ENCODE peak calls at places on chromosomes 11 and 22, in seven cellular contexts. One of them, this sample, is unnamed. For H3K4me1, the result is how much of the 10 kb centered on the place peaks cover.

GRCh38 chr22:50469377-50470305 is 5.2 kb downstream of the SBF1 start:
- DNase-seq in esophagus muscularis mucosa: no peak
- DNase-seq in tibial nerve: peak
- DNase-seq in suprapubic skin: no peak
- DNase-seq in IMR-90: peak
- DNase-seq in uterus: no peak
- DNase-seq in sigmoid colon: peak
- DNase-seq in this sample: peak

GRCh38 chr22:44452531-44453420 is 45.3 kb downstream of the RTL6 start:
- DNase-seq in esophagus muscularis mucosa: no peak
- DNase-seq in tibial nerve: no peak
- DNase-seq in suprapubic skin: peak
- DNase-seq in IMR-90: no peak
- DNase-seq in uterus: no peak
- DNase-seq in sigmoid colon: no peak
- DNase-seq in this sample: peak

GRCh38 chr22:24090581-24090980 is 79.5 kb downstream of the CABIN1 start:
- DNase-seq in esophagus muscularis mucosa: no peak
- DNase-seq in tibial nerve: no peak
- DNase-seq in suprapubic skin: peak
- DNase-seq in IMR-90: peak
- DNase-seq in uterus: no peak
- DNase-seq in sigmoid colon: peak
- DNase-seq in this sample: no peak

GRCh38 chr11:102882389-102883024 is 7.7 kb upstream of the MMP12 start:
- DNase-seq in esophagus muscularis mucosa: peak
- DNase-seq in tibial nerve: no peak
- DNase-seq in suprapubic skin: no peak
- DNase-seq in IMR-90: peak
- DNase-seq in uterus: no peak
- DNase-seq in sigmoid colon: no peak
- DNase-seq in this sample: no peak

GRCh38 chr11:118311518-118311917 is 7.0 kb downstream of the CD3E start:
- DNase-seq in esophagus muscularis mucosa: no peak
- DNase-seq in tibial nerve: no peak
- DNase-seq in suprapubic skin: no peak
- DNase-seq in IMR-90: no peak
- DNase-seq in uterus: no peak
- DNase-seq in sigmoid colon: no peak
- DNase-seq in this sample: no peak

GRCh38 chr11:2139691-2140337 is 625 bp upstream of the IGF2 start:
- DNase-seq in esophagus muscularis mucosa: no peak
- DNase-seq in tibial nerve: no peak
- DNase-seq in suprapubic skin: no peak
- DNase-seq in IMR-90: no peak
- DNase-seq in uterus: no peak
- DNase-seq in sigmoid colon: no peak
- DNase-seq in this sample: no peak

GRCh38 chr22:47199949-47200272 is 437.5 kb downstream of the TBC1D22A start:
- DNase-seq in esophagus muscularis mucosa: peak
- DNase-seq in tibial nerve: no peak
- DNase-seq in suprapubic skin: peak
- DNase-seq in IMR-90: no peak
- DNase-seq in uterus: no peak
- DNase-seq in sigmoid colon: no peak
- DNase-seq in this sample: no peak

GRCh38 chr11:62985351-62985750 is 584 bp upstream of the SLC22A6 start:
- DNase-seq in esophagus muscularis mucosa: no peak
- DNase-seq in tibial nerve: no peak
- DNase-seq in suprapubic skin: no peak
- DNase-seq in IMR-90: no peak
- DNase-seq in uterus: no peak
- DNase-seq in sigmoid colon: no peak
- DNase-seq in this sample: no peak

GRCh38 chr11:16606784-16607674 is 131.4 kb upstream of the C11orf58 start:
- DNase-seq in esophagus muscularis mucosa: no peak
- DNase-seq in tibial nerve: no peak
- DNase-seq in suprapubic skin: no peak
- DNase-seq in IMR-90: peak
- DNase-seq in uterus: no peak
- DNase-seq in sigmoid colon: peak
- DNase-seq in this sample: peak

GRCh38 chr22:25404923-25405853 is 159.3 kb upstream of the GRK3 start:
- DNase-seq in esophagus muscularis mucosa: no peak
- DNase-seq in tibial nerve: peak
- DNase-seq in suprapubic skin: no peak
- DNase-seq in IMR-90: peak
- DNase-seq in uterus: peak
- DNase-seq in sigmoid colon: peak
- DNase-seq in this sample: peak

GRCh38 chr11:75341583-75341982 is 9.9 kb downstream of the ARRB1 start:
- DNase-seq in esophagus muscularis mucosa: no peak
- DNase-seq in tibial nerve: no peak
- DNase-seq in suprapubic skin: no peak
- DNase-seq in IMR-90: no peak
- DNase-seq in uterus: no peak
- DNase-seq in sigmoid colon: peak
- DNase-seq in this sample: no peak

GRCh38 chr11:62108017-62108750 is 15.6 kb upstream of the INCENP start:
- DNase-seq in esophagus muscularis mucosa: no peak
- DNase-seq in tibial nerve: peak
- DNase-seq in suprapubic skin: no peak
- DNase-seq in IMR-90: peak
- DNase-seq in uterus: no peak
- DNase-seq in sigmoid colon: no peak
- DNase-seq in this sample: peak

GRCh38 chr11:125799808-125800207 is 11.9 kb downstream of the PATE3 start:
- DNase-seq in esophagus muscularis mucosa: no peak
- DNase-seq in tibial nerve: no peak
- DNase-seq in suprapubic skin: no peak
- DNase-seq in IMR-90: no peak
- DNase-seq in uterus: no peak
- DNase-seq in sigmoid colon: no peak
- DNase-seq in this sample: no peak

GRCh38 chr22:20434264-20434751 is 3.3 kb downstream of the SCARF2 start:
- DNase-seq in esophagus muscularis mucosa: no peak
- DNase-seq in tibial nerve: no peak
- DNase-seq in suprapubic skin: no peak
- DNase-seq in IMR-90: no peak
- DNase-seq in uterus: no peak
- DNase-seq in sigmoid colon: peak
- DNase-seq in this sample: no peak

GRCh38 chr11:115598502-115598901 is 94.3 kb upstream of the CADM1 start:
- DNase-seq in esophagus muscularis mucosa: no peak
- DNase-seq in tibial nerve: no peak
- DNase-seq in suprapubic skin: no peak
- DNase-seq in IMR-90: no peak
- DNase-seq in uterus: no peak
- DNase-seq in sigmoid colon: no peak
- DNase-seq in this sample: no peak

GRCh38 chr11:19511413-19512183 is 201.0 kb upstream of the NAV2 start:
- DNase-seq in esophagus muscularis mucosa: no peak
- DNase-seq in tibial nerve: peak
- DNase-seq in suprapubic skin: no peak
- DNase-seq in IMR-90: no peak
- DNase-seq in uterus: no peak
- DNase-seq in sigmoid colon: peak
- DNase-seq in this sample: peak

GRCh38 chr11:119518746-119519382 is 95.9 kb upstream of the THY1 start:
- DNase-seq in esophagus muscularis mucosa: no peak
- DNase-seq in tibial nerve: no peak
- DNase-seq in suprapubic skin: no peak
- DNase-seq in IMR-90: peak
- DNase-seq in uterus: no peak
- DNase-seq in sigmoid colon: no peak
- DNase-seq in this sample: no peak

GRCh38 chr11:132158696-132159095 is 788.3 kb downstream of the NTM start:
- DNase-seq in esophagus muscularis mucosa: no peak
- DNase-seq in tibial nerve: no peak
- DNase-seq in suprapubic skin: no peak
- DNase-seq in IMR-90: peak
- DNase-seq in uterus: no peak
- DNase-seq in sigmoid colon: no peak
- DNase-seq in this sample: no peak

GRCh38 chr11:132161538-132161937 is 791.1 kb downstream of the NTM start:
- DNase-seq in esophagus muscularis mucosa: no peak
- DNase-seq in tibial nerve: no peak
- DNase-seq in suprapubic skin: no peak
- DNase-seq in IMR-90: no peak
- DNase-seq in uterus: no peak
- DNase-seq in sigmoid colon: no peak
- DNase-seq in this sample: no peak

DNA sequence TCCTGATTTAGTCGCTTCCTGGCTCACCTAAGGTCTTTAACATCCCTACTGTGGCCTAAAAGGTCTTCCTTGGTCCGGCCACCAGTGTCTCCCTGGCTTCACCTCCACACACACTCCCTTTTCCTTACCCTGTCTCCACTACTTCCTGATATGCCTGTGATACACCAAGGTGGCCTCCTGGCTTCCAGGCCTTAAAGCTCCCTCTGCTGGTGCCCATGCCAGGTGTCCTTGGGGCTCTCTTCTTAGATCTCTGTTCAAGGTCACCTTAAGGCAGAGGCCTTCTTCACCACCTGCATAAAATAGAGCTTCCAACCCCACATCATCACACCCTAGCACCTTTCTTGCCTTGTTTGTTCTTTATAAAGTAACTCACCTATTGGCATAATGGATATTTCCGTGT is 787.7 kb downstream of the NTM start:
- DNase-seq in esophagus muscularis mucosa: no peak
- DNase-seq in tibial nerve: no peak
- DNase-seq in suprapubic skin: no peak
- DNase-seq in IMR-90: peak
- DNase-seq in uterus: no peak
- DNase-seq in sigmoid colon: no peak
- DNase-seq in this sample: no peak
- TF ChIP-seq CTCF in esophagus muscularis mucosa: no peak
- TF ChIP-seq CTCF in tibial nerve: peak
- TF ChIP-seq CTCF in suprapubic skin: no peak
- TF ChIP-seq CTCF in IMR-90: peak
- TF ChIP-seq CTCF in uterus: no peak
- TF ChIP-seq CTCF in sigmoid colon: no peak
- TF ChIP-seq CTCF in this sample: no peak

GRCh38 chr11:84924290-84924689 is 702.9 kb downstream of the DLG2 start:
- DNase-seq in esophagus muscularis mucosa: no peak
- DNase-seq in tibial nerve: no peak
- DNase-seq in suprapubic skin: no peak
- DNase-seq in IMR-90: no peak
- DNase-seq in uterus: no peak
- DNase-seq in sigmoid colon: no peak
- DNase-seq in this sample: no peak
- H3K4me1 ChIP-seq in esophagus muscularis mucosa: under half
- H3K4me1 ChIP-seq in tibial nerve: under half
- H3K4me1 ChIP-seq in suprapubic skin: under half
- H3K4me1 ChIP-seq in IMR-90: under half
- H3K4me1 ChIP-seq in uterus: under half
- H3K4me1 ChIP-seq in sigmoid colon: under half
- H3K4me1 ChIP-seq in this sample: under half

DNA sequence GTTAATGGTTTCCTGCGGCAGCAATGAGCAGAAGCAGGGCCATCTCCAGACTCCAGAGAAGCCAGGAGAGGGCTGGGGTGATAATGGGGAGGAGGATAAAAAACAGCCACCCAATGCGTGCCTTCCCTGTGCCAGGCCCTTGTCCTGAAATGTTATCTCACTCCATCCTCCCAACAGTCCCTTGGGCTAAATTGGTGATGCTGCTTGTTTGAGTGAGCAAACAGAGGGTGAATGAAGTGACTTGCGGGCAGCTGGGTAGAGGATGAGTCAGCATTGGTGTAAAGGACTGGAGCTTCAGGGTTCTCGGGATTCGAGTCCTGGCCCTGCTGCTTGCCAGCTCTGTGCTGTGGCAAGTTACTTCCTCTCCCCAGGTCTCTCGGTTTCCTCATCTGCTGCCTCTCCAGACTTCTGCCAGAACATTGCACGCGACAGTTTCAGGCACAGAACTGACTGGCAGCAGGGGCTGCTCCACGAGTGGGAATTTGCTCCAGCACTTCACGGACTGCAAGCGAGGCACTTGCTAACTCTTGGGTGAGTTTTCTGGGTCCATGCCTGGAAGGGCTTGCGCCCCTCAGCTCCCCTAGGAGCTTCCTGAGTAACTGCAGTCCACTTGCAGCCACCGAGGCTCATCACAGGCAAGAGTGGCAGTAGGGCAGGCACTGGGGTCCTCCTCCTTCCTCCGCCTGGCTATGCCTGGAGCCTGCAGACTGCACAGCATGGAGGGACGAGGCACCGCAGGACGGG is at the start of gene P2RY6:
- DNase-seq in esophagus muscularis mucosa: no peak
- DNase-seq in tibial nerve: peak
- DNase-seq in suprapubic skin: peak
- DNase-seq in IMR-90: peak
- DNase-seq in uterus: no peak
- DNase-seq in sigmoid colon: peak
- DNase-seq in this sample: no peak
- TF ChIP-seq POLR2A in esophagus muscularis mucosa: peak
- TF ChIP-seq POLR2A in tibial nerve: no peak
- TF ChIP-seq POLR2A in suprapubic skin: no peak
- TF ChIP-seq POLR2A in IMR-90: no peak
- TF ChIP-seq POLR2A in uterus: no peak
- TF ChIP-seq POLR2A in sigmoid colon: no peak
- TF ChIP-seq POLR2A in this sample: no peak

GRCh38 chr11:100981196-100981824 is 148.3 kb downstream of the PGR start:
- DNase-seq in esophagus muscularis mucosa: no peak
- DNase-seq in tibial nerve: no peak
- DNase-seq in suprapubic skin: no peak
- DNase-seq in IMR-90: no peak
- DNase-seq in uterus: no peak
- DNase-seq in sigmoid colon: no peak
- DNase-seq in this sample: no peak

GRCh38 chr11:100984668-100985067 is 144.9 kb downstream of the PGR start:
- DNase-seq in esophagus muscularis mucosa: no peak
- DNase-seq in tibial nerve: no peak
- DNase-seq in suprapubic skin: no peak
- DNase-seq in IMR-90: no peak
- DNase-seq in uterus: no peak
- DNase-seq in sigmoid colon: no peak
- DNase-seq in this sample: no peak

GRCh38 chr11:100978442-100978841 is 151.2 kb downstream of the PGR start:
- DNase-seq in esophagus muscularis mucosa: no peak
- DNase-seq in tibial nerve: no peak
- DNase-seq in suprapubic skin: no peak
- DNase-seq in IMR-90: no peak
- DNase-seq in uterus: no peak
- DNase-seq in sigmoid colon: no peak
- DNase-seq in this sample: no peak

GRCh38 chr11:100978942-100979341 is 150.7 kb downstream of the PGR start:
- DNase-seq in esophagus muscularis mucosa: no peak
- DNase-seq in tibial nerve: no peak
- DNase-seq in suprapubic skin: no peak
- DNase-seq in IMR-90: no peak
- DNase-seq in uterus: no peak
- DNase-seq in sigmoid colon: no peak
- DNase-seq in this sample: no peak

DNA sequence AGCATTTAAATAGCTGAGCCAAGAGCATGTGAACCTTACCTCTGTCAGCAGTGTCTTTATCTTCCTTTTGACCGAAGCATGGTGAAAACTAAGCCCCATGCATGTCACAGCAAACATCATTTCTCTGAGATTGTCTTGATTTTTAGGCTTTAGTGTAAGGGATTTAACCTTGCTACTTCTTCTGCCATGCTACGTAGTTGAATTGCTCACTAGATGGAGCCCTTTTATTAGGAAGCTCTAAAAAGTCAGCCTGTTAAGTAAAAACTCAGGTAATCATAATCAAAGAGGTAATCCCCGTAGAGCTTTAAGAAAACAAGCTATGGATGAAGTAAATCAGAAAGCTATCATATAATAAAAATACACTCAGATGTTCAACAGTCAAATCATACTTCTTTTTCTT is 149.5 kb downstream of the PGR start:
- DNase-seq in esophagus muscularis mucosa: no peak
- DNase-seq in tibial nerve: no peak
- DNase-seq in suprapubic skin: no peak
- DNase-seq in IMR-90: peak
- DNase-seq in uterus: no peak
- DNase-seq in sigmoid colon: no peak
- DNase-seq in this sample: no peak
- TF ChIP-seq CTCF in esophagus muscularis mucosa: peak
- TF ChIP-seq CTCF in tibial nerve: no peak
- TF ChIP-seq CTCF in suprapubic skin: no peak
- TF ChIP-seq CTCF in IMR-90: peak
- TF ChIP-seq CTCF in uterus: peak
- TF ChIP-seq CTCF in sigmoid colon: peak
- TF ChIP-seq CTCF in this sample: no peak

This sample was measured in testis.